ENCODE peak calls at places on chromosomes 11 and 22, in eight cellular contexts. One of them, this sample, is unnamed.

GRCh38 chr22:18144105-18144504 is 5.9 kb upstream of the USP18 start:
- DNase-seq in AG04449: no peak
- DNase-seq in anterior cingulate cortex: no peak
- DNase-seq in heart right ventricle: no peak
- DNase-seq in MV-4-11: no peak
- DNase-seq in uterus: no peak
- DNase-seq in HTR-8/SVneo: no peak
- DNase-seq in stimulated activated naive CD8-positive, alpha-beta T cell treated with anti-CD3 and anti-CD28 coated beads, Interleukin-15, Interleukin-2, amounts not matched to agents 100 U/mL and 50 U/mL, for 24 hours: no peak
- DNase-seq in this sample: no peak

GRCh38 chr22:43634316-43634715 is 177.8 kb downstream of the EFCAB6 start:
- DNase-seq in AG04449: no peak
- DNase-seq in anterior cingulate cortex: no peak
- DNase-seq in heart right ventricle: no peak
- DNase-seq in MV-4-11: no peak
- DNase-seq in uterus: no peak
- DNase-seq in HTR-8/SVneo: no peak
- DNase-seq in stimulated activated naive CD8-positive, alpha-beta T cell treated with anti-CD3 and anti-CD28 coated beads, Interleukin-15, Interleukin-2, amounts not matched to agents 100 U/mL and 50 U/mL, for 24 hours: no peak
- DNase-seq in this sample: no peak

GRCh38 chr11:115352805-115353483 is 151.3 kb downstream of the CADM1 start:
- DNase-seq in AG04449: no peak
- DNase-seq in anterior cingulate cortex: no peak
- DNase-seq in heart right ventricle: no peak
- DNase-seq in MV-4-11: no peak
- DNase-seq in uterus: no peak
- DNase-seq in HTR-8/SVneo: no peak
- DNase-seq in stimulated activated naive CD8-positive, alpha-beta T cell treated with anti-CD3 and anti-CD28 coated beads, Interleukin-15, Interleukin-2, amounts not matched to agents 100 U/mL and 50 U/mL, for 24 hours: no peak
- DNase-seq in this sample: no peak

GRCh38 chr11:108224908-108225786 is 2.3 kb downstream of the ATM start:
- DNase-seq in AG04449: no peak
- DNase-seq in anterior cingulate cortex: no peak
- DNase-seq in heart right ventricle: no peak
- DNase-seq in MV-4-11: peak
- DNase-seq in uterus: no peak
- DNase-seq in HTR-8/SVneo: no peak
- DNase-seq in stimulated activated naive CD8-positive, alpha-beta T cell treated with anti-CD3 and anti-CD28 coated beads, Interleukin-15, Interleukin-2, amounts not matched to agents 100 U/mL and 50 U/mL, for 24 hours: peak
- DNase-seq in this sample: no peak

GRCh38 chr22:37328017-37328416 is 45.7 kb downstream of the CYTH4 start:
- DNase-seq in AG04449: no peak
- DNase-seq in anterior cingulate cortex: no peak
- DNase-seq in heart right ventricle: no peak
- DNase-seq in MV-4-11: no peak
- DNase-seq in uterus: no peak
- DNase-seq in HTR-8/SVneo: peak
- DNase-seq in stimulated activated naive CD8-positive, alpha-beta T cell treated with anti-CD3 and anti-CD28 coated beads, Interleukin-15, Interleukin-2, amounts not matched to agents 100 U/mL and 50 U/mL, for 24 hours: no peak
- DNase-seq in this sample: no peak

GRCh38 chr11:28649922-28650321 is 541.7 kb downstream of the METTL15 start:
- DNase-seq in AG04449: no peak
- DNase-seq in anterior cingulate cortex: no peak
- DNase-seq in heart right ventricle: no peak
- DNase-seq in MV-4-11: no peak
- DNase-seq in uterus: no peak
- DNase-seq in HTR-8/SVneo: no peak
- DNase-seq in stimulated activated naive CD8-positive, alpha-beta T cell treated with anti-CD3 and anti-CD28 coated beads, Interleukin-15, Interleukin-2, amounts not matched to agents 100 U/mL and 50 U/mL, for 24 hours: no peak
- DNase-seq in this sample: no peak

GRCh38 chr11:35077709-35078695 is 61.0 kb upstream of the CD44 start:
- DNase-seq in AG04449: no peak
- DNase-seq in anterior cingulate cortex: no peak
- DNase-seq in heart right ventricle: no peak
- DNase-seq in MV-4-11: peak
- DNase-seq in uterus: no peak
- DNase-seq in HTR-8/SVneo: peak
- DNase-seq in stimulated activated naive CD8-positive, alpha-beta T cell treated with anti-CD3 and anti-CD28 coated beads, Interleukin-15, Interleukin-2, amounts not matched to agents 100 U/mL and 50 U/mL, for 24 hours: peak
- DNase-seq in this sample: no peak

GRCh38 chr11:2559527-2560311 is 114.9 kb downstream of the KCNQ1 start:
- DNase-seq in AG04449: no peak
- DNase-seq in anterior cingulate cortex: no peak
- DNase-seq in heart right ventricle: peak
- DNase-seq in MV-4-11: no peak
- DNase-seq in uterus: no peak
- DNase-seq in HTR-8/SVneo: no peak
- DNase-seq in stimulated activated naive CD8-positive, alpha-beta T cell treated with anti-CD3 and anti-CD28 coated beads, Interleukin-15, Interleukin-2, amounts not matched to agents 100 U/mL and 50 U/mL, for 24 hours: no peak
- DNase-seq in this sample: no peak

GRCh38 chr11:115065314-115065713 is 387.0 kb downstream of the NXPE2 start:
- DNase-seq in AG04449: no peak
- DNase-seq in anterior cingulate cortex: no peak
- DNase-seq in heart right ventricle: no peak
- DNase-seq in MV-4-11: no peak
- DNase-seq in uterus: no peak
- DNase-seq in HTR-8/SVneo: no peak
- DNase-seq in stimulated activated naive CD8-positive, alpha-beta T cell treated with anti-CD3 and anti-CD28 coated beads, Interleukin-15, Interleukin-2, amounts not matched to agents 100 U/mL and 50 U/mL, for 24 hours: no peak
- DNase-seq in this sample: no peak

GRCh38 chr11:101478587-101479375 is 105.0 kb downstream of the TRPC6 start:
- DNase-seq in AG04449: no peak
- DNase-seq in anterior cingulate cortex: no peak
- DNase-seq in heart right ventricle: no peak
- DNase-seq in MV-4-11: no peak
- DNase-seq in uterus: no peak
- DNase-seq in HTR-8/SVneo: peak
- DNase-seq in stimulated activated naive CD8-positive, alpha-beta T cell treated with anti-CD3 and anti-CD28 coated beads, Interleukin-15, Interleukin-2, amounts not matched to agents 100 U/mL and 50 U/mL, for 24 hours: no peak
- DNase-seq in this sample: no peak

GRCh38 chr11:89498845-89499448 is 7.8 kb upstream of the NOX4 start:
- DNase-seq in AG04449: no peak
- DNase-seq in anterior cingulate cortex: no peak
- DNase-seq in heart right ventricle: no peak
- DNase-seq in MV-4-11: no peak
- DNase-seq in uterus: no peak
- DNase-seq in HTR-8/SVneo: no peak
- DNase-seq in stimulated activated naive CD8-positive, alpha-beta T cell treated with anti-CD3 and anti-CD28 coated beads, Interleukin-15, Interleukin-2, amounts not matched to agents 100 U/mL and 50 U/mL, for 24 hours: no peak
- DNase-seq in this sample: no peak

GRCh38 chr11:45665206-45665932 is at the start of gene CHST1:
- DNase-seq in AG04449: no peak
- DNase-seq in anterior cingulate cortex: peak
- DNase-seq in heart right ventricle: peak
- DNase-seq in MV-4-11: no peak
- DNase-seq in uterus: peak
- DNase-seq in HTR-8/SVneo: peak
- DNase-seq in stimulated activated naive CD8-positive, alpha-beta T cell treated with anti-CD3 and anti-CD28 coated beads, Interleukin-15, Interleukin-2, amounts not matched to agents 100 U/mL and 50 U/mL, for 24 hours: peak
- DNase-seq in this sample: peak

GRCh38 chr11:124152770-124153407 is 30.3 kb upstream of the OR10D3 start:
- DNase-seq in AG04449: no peak
- DNase-seq in anterior cingulate cortex: no peak
- DNase-seq in heart right ventricle: no peak
- DNase-seq in MV-4-11: no peak
- DNase-seq in uterus: no peak
- DNase-seq in HTR-8/SVneo: no peak
- DNase-seq in stimulated activated naive CD8-positive, alpha-beta T cell treated with anti-CD3 and anti-CD28 coated beads, Interleukin-15, Interleukin-2, amounts not matched to agents 100 U/mL and 50 U/mL, for 24 hours: no peak
- DNase-seq in this sample: no peak